ENCODE peak calls at places on chromosomes 12 and 14, in six cellular contexts. S, K, H, P, A and L are unnamed samples.

GRCh38 chr12:1688086-1688710 is 2.7 kb upstream of the ADIPOR2 start:
- DNase-seq in H (no peak), K (no peak), A (peak), P (no peak), S (no peak), L (no peak)

GRCh38 chr14:49920260-49920659 is 27.4 kb downstream of the ARF6 start:
- DNase-seq in H (no peak), S (no peak), A (no peak), P (no peak), K (no peak), L (no peak)

GRCh38 chr14:60092516-60092915 is 793 bp downstream of the PCNX4 start:
- DNase-seq in S (peak), K (peak), A (peak), P (peak), H (peak), L (peak)

GRCh38 chr12:110217996-110218674 is 62.9 kb upstream of the ATP2A2 start:
- DNase-seq in S (no peak), A (no peak), H (no peak), P (peak), K (no peak), L (no peak)

GRCh38 chr14:71555654-71556559 is 376.3 kb upstream of the RGS6 start:
- DNase-seq in P (no peak), H (no peak), S (no peak), A (peak), K (no peak), L (peak)

GRCh38 chr12:80714055-80714454 is 2.7 kb upstream of the MYF5 start:
- DNase-seq in K (no peak), P (no peak), A (no peak), S (no peak), H (no peak), L (no peak)

GRCh38 chr14:74299061-74299545 is 3.6 kb downstream of the ABCD4 start:
- DNase-seq in P (no peak), H (no peak), S (peak), A (peak), K (no peak), L (peak)

GRCh38 chr14:103733651-103734050 is 18.0 kb downstream of the ZFYVE21 start:
- DNase-seq in P (peak), H (no peak), A (no peak), K (no peak), S (no peak), L (no peak)

GRCh38 chr12:3315201-3315661 is 175.8 kb upstream of the PRMT8 start:
- DNase-seq in S (peak), A (no peak), P (peak), H (no peak), K (peak), L (no peak)

GRCh38 chr12:39236994-39237393 is 205.9 kb downstream of the KIF21A start:
- DNase-seq in A (no peak), K (no peak), S (no peak), P (peak), H (peak), L (no peak)

GRCh38 chr14:99718031-99718810 is 34.1 kb downstream of the CYP46A1 start:
- DNase-seq in H (no peak), A (no peak), S (no peak), P (no peak), K (peak), L (no peak)

GRCh38 chr12:104747330-104747729 is 210.8 kb downstream of the SLC41A2 start:
- DNase-seq in A (no peak), K (no peak), S (no peak), H (no peak), P (no peak), L (no peak)

GRCh38 chr14:21924479-21924878 is 250.9 kb upstream of the OR4E1 start:
- DNase-seq in H (no peak), A (no peak), P (no peak), K (no peak), S (no peak), L (no peak)